ENCODE peak calls at places on chromosomes 4 and X, in nine cellular contexts. X is naive thymus-derived CD4-positive, alpha-beta T cell; G is H9; E is right atrium auricular region; O is spleen; S is PC-3; N is Peyer's patch; F is esophagus squamous epithelium; V is breast epithelium. B is an unnamed sample.

GRCh38 chr4:139239127-139239772 is 40.8 kb downstream of the MGARP start:
- DNase-seq in E (no peak), X (no peak), F (no peak), V (no peak), G (no peak), N (no peak), S (no peak), O (no peak), B (no peak)

GRCh38 chr4:80049813-80050534 is 23.1 kb downstream of the ANTXR2 start:
- DNase-seq in O (no peak), G (no peak), X (no peak), N (no peak), V (no peak), S (no peak), E (no peak), F (no peak), B (no peak)

GRCh38 chrX:45847966-45848365 is 647.3 kb upstream of the DIPK2B start:
- DNase-seq in O (no peak), E (no peak), V (no peak), N (no peak), S (no peak), G (no peak), F (no peak), X (no peak), B (no peak)

GRCh38 chrX:65273152-65273551 is 261.4 kb downstream of the LAS1L start:
- DNase-seq in N (no peak), O (no peak), V (no peak), E (no peak), F (no peak), X (no peak), S (no peak), G (no peak), B (no peak)

GRCh38 chr4:181566490-181566889 is 676.7 kb upstream of the TENM3 start:
- DNase-seq in N (no peak), S (no peak), G (no peak), O (no peak), F (no peak), E (no peak), V (no peak), X (no peak), B (no peak)

GRCh38 chr4:7498406-7499200 is 63.9 kb upstream of the PSAPL1 start:
- DNase-seq in O (no peak), G (no peak), N (no peak), E (no peak), V (no peak), S (no peak), F (no peak), X (no peak), B (no peak)

GRCh38 chrX:113868169-113868568 is 715.7 kb upstream of the HTR2C start:
- DNase-seq in G (no peak), N (no peak), F (no peak), S (no peak), E (no peak), O (no peak), V (no peak), X (no peak), B (no peak)

GRCh38 chrX:153732406-153732805 is 7.8 kb downstream of the ABCD1 start:
- DNase-seq in F (no peak), S (peak; percentile 86), G (no peak), O (peak; percentile 59), V (no peak), E (no peak), X (no peak), N (no peak), B (no peak)

GRCh38 chrX:136310411-136310810 is 9.6 kb downstream of the ADGRG4 start:
- DNase-seq in V (no peak), G (no peak), S (peak; percentile 75), X (no peak), F (no peak), N (no peak), E (no peak), O (no peak), B (no peak)

GRCh38 chrX:132737743-132738142 is 220.7 kb downstream of the HS6ST2 start:
- DNase-seq in S (peak; percentile 74), V (peak; percentile 47), N (no peak), G (no peak), O (no peak), F (no peak), E (no peak), X (no peak), B (no peak)

GRCh38 chrX:54999717-55000598 is at the start of gene APEX2:
- DNase-seq in E (peak; percentile 94), V (peak; percentile 89), O (peak; percentile 96), G (peak; percentile 91), F (peak; percentile 58), N (peak; percentile 96), S (peak; percentile 94), X (peak; percentile 85), B (peak; percentile 92)

GRCh38 chr4:88162636-88163035 is 4.2 kb upstream of the ABCG2 start:
- DNase-seq in E (no peak), G (no peak), S (no peak), V (no peak), N (peak; percentile 68), O (no peak), F (no peak), X (no peak), B (no peak)

DNA sequence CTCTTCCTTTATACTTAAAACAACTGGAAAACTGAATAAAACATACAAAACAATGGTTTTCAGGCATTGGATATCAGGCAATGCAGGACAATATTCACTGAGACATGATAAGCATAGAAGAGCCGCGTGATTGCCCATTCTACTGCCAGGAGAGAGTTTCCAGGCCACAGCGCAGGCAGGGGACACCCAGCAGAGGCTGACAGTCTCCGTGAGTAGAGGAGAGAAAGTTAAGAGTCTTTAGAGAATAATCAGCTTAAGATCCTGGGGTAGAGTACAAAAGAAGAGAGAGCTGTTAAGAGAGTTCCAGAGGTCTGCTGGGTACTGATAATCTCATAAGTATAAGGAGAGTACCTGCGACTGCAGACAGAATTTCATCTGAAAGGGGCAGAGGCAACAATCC is 18.4 kb upstream of the FRAS1 start:
- DNase-seq in G (no peak), S (no peak), E (no peak), V (no peak), N (no peak), O (no peak), X (no peak), F (no peak), B (no peak)
- H3K4me1 ChIP-seq in G (no peaks in the 10 kb centered on the region), S (no peaks in the 10 kb centered on the region), E (no peaks in the 10 kb centered on the region), V (no peaks in the 10 kb centered on the region), N (no peaks in the 10 kb centered on the region), O (no peaks in the 10 kb centered on the region), X (no peaks in the 10 kb centered on the region), F (no peaks in the 10 kb centered on the region), B (no peaks in the 10 kb centered on the region)

DNA sequence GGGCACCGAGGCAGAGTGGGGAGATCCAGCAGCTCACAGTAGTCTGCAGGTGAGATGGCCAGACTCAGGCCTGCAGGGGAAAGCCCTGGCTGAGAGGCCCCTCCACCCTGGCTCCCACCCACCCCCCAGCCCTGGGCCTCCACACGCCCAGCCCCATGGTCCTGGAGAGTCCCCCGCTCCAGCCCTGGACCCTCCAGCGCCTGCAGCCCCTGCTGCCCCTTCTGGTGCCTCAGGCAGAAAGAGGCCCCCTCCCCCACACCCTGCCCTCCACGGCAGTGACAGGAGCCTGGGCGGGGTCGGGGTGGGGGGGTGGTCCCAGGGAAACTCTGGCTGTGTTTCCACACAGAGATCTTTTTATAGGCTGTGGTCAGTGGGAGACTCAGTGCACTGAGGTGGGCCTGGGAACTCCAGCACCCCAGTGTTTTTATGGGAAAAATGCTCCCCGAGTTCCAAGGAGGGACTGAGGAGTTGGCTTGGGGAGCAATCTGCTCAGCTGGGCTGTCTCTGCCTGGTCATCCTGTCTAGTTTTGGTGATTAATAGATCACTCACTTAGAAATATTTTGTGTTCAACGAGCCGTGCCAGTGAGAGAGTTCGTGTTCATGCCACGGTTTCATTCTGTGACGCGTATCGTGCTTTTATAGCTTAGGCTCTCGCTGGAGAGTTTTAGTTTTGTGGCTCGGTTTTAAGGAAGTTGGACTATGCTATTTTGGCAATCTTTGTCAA is 53.1 kb upstream of the HGFAC start:
- DNase-seq in N (no peak), E (no peak), X (no peak), V (no peak), S (peak; percentile 81), F (no peak), G (no peak), O (peak; percentile 76), B (no peak)
- H3K4me1 ChIP-seq in N (peaks cover 4% of the 10 kb centered on the region), E (peaks cover 44% of the 10 kb centered on the region), X (no peaks in the 10 kb centered on the region), V (peaks cover 7% of the 10 kb centered on the region), S (peaks cover 25% of the 10 kb centered on the region), F (peaks cover 26% of the 10 kb centered on the region), G (peaks cover 3% of the 10 kb centered on the region), O (peaks cover 73% of the 10 kb centered on the region), B (no peaks in the 10 kb centered on the region)

DNA sequence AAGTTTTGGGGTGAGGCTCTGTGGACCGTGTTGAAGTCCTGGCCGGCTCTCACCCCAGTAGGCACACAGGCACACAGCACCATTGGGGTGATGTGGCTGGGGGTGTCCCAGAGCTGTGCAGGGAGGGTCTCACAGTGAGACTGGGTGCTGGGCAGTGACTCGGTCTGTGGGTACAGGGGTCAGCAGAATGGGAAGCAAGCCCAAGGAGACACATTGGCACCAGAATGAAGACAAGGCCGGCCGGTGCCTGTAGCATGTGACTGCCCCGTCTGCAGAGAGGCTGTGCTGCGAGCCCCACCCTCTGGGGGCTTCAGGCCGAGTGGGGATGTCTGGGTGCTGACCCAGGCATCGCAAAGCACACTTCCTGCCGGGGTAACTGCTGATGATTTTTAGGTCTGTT is 5.2 kb downstream of the MAEA start:
- DNase-seq in E (no peak), N (no peak), O (peak; percentile 76), V (no peak), X (no peak), G (no peak), F (no peak), S (no peak), B (no peak)
- H3K4me1 ChIP-seq in E (peaks cover 52% of the 10 kb centered on the region), N (peaks cover 10% of the 10 kb centered on the region), O (peaks cover 89% of the 10 kb centered on the region), V (peaks cover 22% of the 10 kb centered on the region), X (peaks cover 18% of the 10 kb centered on the region), G (no peaks in the 10 kb centered on the region), F (peaks cover 31% of the 10 kb centered on the region), S (peaks cover 10% of the 10 kb centered on the region), B (peaks cover 11% of the 10 kb centered on the region)

GRCh38 chr4:168848977-168849687 is 160.9 kb downstream of the CBR4 start:
- DNase-seq in G (no peak), X (no peak), O (no peak), S (no peak), E (no peak), N (no peak), V (no peak), F (no peak), B (no peak)

GRCh38 chr4:168845897-168846296 is 164.2 kb downstream of the CBR4 start:
- DNase-seq in N (no peak), V (no peak), G (no peak), O (no peak), S (no peak), X (no peak), F (no peak), E (no peak), B (no peak)

GRCh38 chr4:168844261-168845039 is 165.6 kb downstream of the CBR4 start:
- DNase-seq in O (no peak), F (no peak), X (no peak), N (no peak), V (no peak), E (no peak), G (no peak), S (no peak), B (no peak)

GRCh38 chr4:168848112-168848511 is 161.9 kb downstream of the CBR4 start:
- DNase-seq in S (no peak), N (no peak), F (no peak), E (no peak), O (no peak), V (no peak), G (no peak), X (no peak), B (peak; percentile 30)

DNA sequence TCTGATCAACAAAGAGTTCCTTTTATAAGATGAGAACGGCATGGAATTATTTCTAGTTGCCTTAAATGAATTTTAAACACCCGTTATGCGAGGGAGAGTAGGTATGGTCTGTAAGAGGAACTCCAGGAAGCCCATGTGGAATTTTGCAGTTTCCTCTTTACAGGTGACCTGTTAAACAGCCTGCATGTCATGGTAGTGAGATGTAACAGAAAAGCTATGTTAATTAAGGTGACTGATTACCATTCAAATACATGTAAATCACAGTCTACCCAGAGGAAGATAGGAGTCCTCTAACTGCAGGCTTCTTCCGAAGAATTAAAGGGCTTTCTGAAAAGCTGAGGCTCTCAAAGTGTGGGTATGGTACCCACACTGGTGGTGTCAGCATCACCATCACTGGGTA is 163.6 kb downstream of the CBR4 start:
- DNase-seq in X (no peak), N (no peak), V (no peak), S (no peak), E (no peak), G (no peak), F (no peak), O (no peak), B (no peak)
- H3K4me1 ChIP-seq in X (no peaks in the 10 kb centered on the region), N (no peaks in the 10 kb centered on the region), V (peaks cover 33% of the 10 kb centered on the region), S (no peaks in the 10 kb centered on the region), E (peaks cover 91% of the 10 kb centered on the region), G (peaks cover 15% of the 10 kb centered on the region), F (peaks cover 11% of the 10 kb centered on the region), O (peaks cover 57% of the 10 kb centered on the region), B (no peaks in the 10 kb centered on the region)